ENCODE peak calls at places on chromosomes 13 and 19, in ten cellular contexts. A, M, L, U, Z, P, F, B, X and R are unnamed samples.
A peak's percentile ranks its signal among the peaks of the same experiment; 100 is the strongest.

GRCh38 chr19:54133312-54133956 is 4.1 kb upstream of the CNOT3 start:
- DNase-seq in F (no peak), P (no peak), Z (no peak), A (no peak), U (no peak), B (no peak), M (no peak), X (no peak), L (no peak), R (peak; percentile 98)

GRCh38 chr19:6246174-6247006 is 33.4 kb downstream of the MLLT1 start:
- DNase-seq in U (no peak), L (no peak), B (no peak), X (no peak), P (no peak), M (no peak), Z (no peak), F (no peak), A (no peak), R (no peak)

GRCh38 chr13:52849727-52850395 is 1.4 kb upstream of the PCDH8 start:
- DNase-seq in X (no peak), Z (no peak), F (no peak), M (no peak), B (no peak), L (no peak), U (no peak), P (no peak), A (no peak), R (peak; percentile 93)

GRCh38 chr19:53131732-53132131 is 978 bp downstream of the ZNF415 start:
- DNase-seq in B (no peak), M (no peak), Z (no peak), F (no peak), A (no peak), X (no peak), P (peak; percentile 19), U (no peak), L (peak; percentile 20), R (no peak)

GRCh38 chr13:28558126-28558525 is 63.2 kb upstream of the FLT1 start:
- DNase-seq in Z (no peak), U (no peak), L (no peak), X (no peak), A (no peak), F (no peak), P (no peak), M (no peak), B (no peak), R (no peak)

GRCh38 chr19:30011051-30011578 is 69.1 kb downstream of the URI1 start:
- DNase-seq in L (no peak), Z (no peak), M (no peak), X (no peak), P (no peak), A (no peak), B (no peak), U (peak; percentile 19), F (no peak), R (no peak)

GRCh38 chr19:12159773-12160414 is 3.0 kb upstream of the ZNF136 start:
- DNase-seq in B (no peak), M (no peak), L (no peak), A (peak; percentile 28), U (peak; percentile 24), P (no peak), F (no peak), Z (no peak), X (peak; percentile 2), R (peak; percentile 24)

GRCh38 chr13:98565726-98566577 is 11.0 kb downstream of the STK24 start:
- DNase-seq in F (no peak), P (no peak), Z (peak; percentile 88), X (no peak), L (no peak), A (no peak), U (no peak), B (no peak), M (no peak), R (no peak)

GRCh38 chr19:7917292-7918061 is 2.7 kb upstream of the SNAPC2 start:
- DNase-seq in F (peak; percentile 55), P (peak; percentile 11), Z (no peak), X (peak; percentile 81), M (peak; percentile 36), B (peak; percentile 58), L (no peak), U (peak; percentile 84), A (peak; percentile 68), R (peak; percentile 76)

GRCh38 chr19:12868540-12869112 is 12.6 kb downstream of the DNASE2 start:
- DNase-seq in X (no peak), A (peak; percentile 38), L (no peak), Z (no peak), U (peak; percentile 85), F (no peak), M (no peak), B (no peak), P (no peak), R (peak; percentile 40)

GRCh38 chr13:97175041-97175440 is 47.1 kb upstream of the MBNL2 start:
- DNase-seq in U (no peak), B (no peak), X (no peak), Z (no peak), M (no peak), P (no peak), L (no peak), F (no peak), A (no peak), R (no peak)

GRCh38 chr13:23348270-23349126 is 85.0 kb downstream of the SACS start:
- DNase-seq in A (no peak), F (no peak), B (no peak), L (no peak), M (no peak), U (no peak), Z (no peak), P (no peak), X (no peak), R (peak; percentile 0)

GRCh38 chr13:40178130-40178529 is 488.3 kb downstream of the FOXO1 start:
- DNase-seq in F (no peak), X (no peak), A (no peak), B (no peak), P (no peak), Z (no peak), M (no peak), L (no peak), U (no peak), R (no peak)

GRCh38 chr19:42421591-42422031 is 5.6 kb downstream of the LIPE start:
- DNase-seq in F (no peak), P (no peak), Z (no peak), A (no peak), M (no peak), L (no peak), X (no peak), B (no peak), U (no peak), R (no peak)

GRCh38 chr13:23810842-23811241 is 78.4 kb downstream of the MIPEP start:
- DNase-seq in B (peak; percentile 36), L (no peak), A (no peak), F (no peak), Z (no peak), P (no peak), M (no peak), X (no peak), U (no peak), R (no peak)

GRCh38 chr19:57351867-57352266 is 796 bp downstream of the ZNF304 start:
- DNase-seq in X (no peak), Z (no peak), A (no peak), F (no peak), B (no peak), L (no peak), M (no peak), P (no peak), U (no peak), R (peak; percentile 25)

GRCh38 chr19:5358173-5358800 is 17.7 kb upstream of the PTPRS start:
- DNase-seq in M (no peak), F (no peak), B (no peak), L (no peak), Z (no peak), P (no peak), A (no peak), X (no peak), U (peak; percentile 69), R (no peak)

GRCh38 chr13:21675095-21676007 is 4.5 kb downstream of the FGF9 start:
- DNase-seq in X (peak; percentile 39), F (peak; percentile 47), A (peak; percentile 52), U (peak; percentile 66), L (no peak), B (peak; percentile 35), P (peak; percentile 14), Z (peak; percentile 61), M (peak; percentile 41), R (peak; percentile 89)

GRCh38 chr13:114149774-114150740 is 17.6 kb upstream of the RASA3 start:
- DNase-seq in P (no peak), M (no peak), Z (no peak), X (no peak), U (peak; percentile 3), A (peak; percentile 11), L (no peak), F (no peak), B (no peak), R (peak; percentile 83)

GRCh38 chr13:78194904-78195639 is 276.4 kb upstream of the EDNRB start:
- DNase-seq in P (no peak), A (no peak), M (no peak), B (no peak), U (no peak), Z (no peak), X (no peak), F (no peak), L (no peak), R (peak; percentile 21)

GRCh38 chr19:18541992-18542935 is 1.1 kb downstream of the FKBP8 start:
- DNase-seq in P (no peak), X (peak; percentile 23), Z (no peak), U (peak; percentile 73), B (no peak), F (no peak), L (no peak), A (no peak), M (no peak), R (no peak)